ENCODE peak calls at places on chromosome 4, in seven cellular contexts. C, U, J, V, Y, I and W are unnamed samples.
A peak's percentile ranks its signal among the peaks of the same experiment; 100 is the strongest.

GRCh38 chr4:185602397-185602796 is 67.1 kb upstream of the PDLIM3 start:
- DNase-seq in C (no peak), U (no peak), J (no peak), V (no peak), Y (no peak), I (no peak), W (no peak)

GRCh38 chr4:141020801-141021261 is 112.4 kb downstream of the RNF150 start:
- DNase-seq in C (no peak), U (no peak), J (no peak), V (no peak), Y (no peak), I (no peak), W (no peak)

GRCh38 chr4:2047031-2047660 is 12.0 kb upstream of the NAT8L start:
- DNase-seq in C (no peak), U (no peak), J (no peak), V (no peak), Y (no peak), I (no peak), W (no peak)

GRCh38 chr4:119093042-119093827 is 42.4 kb upstream of the MYOZ2 start:
- DNase-seq in C (no peak), U (no peak), J (no peak), V (no peak), Y (no peak), I (no peak), W (no peak)

GRCh38 chr4:144014808-144015207 is 4.4 kb downstream of the GYPB start:
- DNase-seq in C (no peak), U (no peak), J (no peak), V (no peak), Y (no peak), I (no peak), W (no peak)

GRCh38 chr4:973431-974397 is at the start of gene DGKQ:
- DNase-seq in C (peak; percentile 84), U (peak; percentile 79), J (peak; percentile 93), V (peak; percentile 83), Y (peak; percentile 83), I (peak; percentile 54), W (peak; percentile 85)

GRCh38 chr4:109171098-109171497 is 131.4 kb downstream of the COL25A1 start:
- DNase-seq in C (no peak), U (peak; percentile 10), J (no peak), V (no peak), Y (no peak), I (no peak), W (no peak)

GRCh38 chr4:103193457-103193856 is 4.7 kb downstream of the CENPE start:
- DNase-seq in C (no peak), U (no peak), J (no peak), V (no peak), Y (no peak), I (no peak), W (no peak)

GRCh38 chr4:101393256-101393655 is 45.9 kb upstream of the PPP3CA start:
- DNase-seq in C (no peak), U (peak; percentile 46), J (no peak), V (no peak), Y (no peak), I (no peak), W (no peak)

GRCh38 chr4:28444886-28445496 is 1584.3 kb downstream of the STIM2 start:
- DNase-seq in C (no peak), U (peak; percentile 14), J (no peak), V (no peak), Y (no peak), I (no peak), W (no peak)

GRCh38 chr4:98710831-98711230 is 52.4 kb upstream of the TSPAN5 start:
- DNase-seq in C (no peak), U (peak; percentile 8), J (no peak), V (no peak), Y (no peak), I (no peak), W (no peak)

GRCh38 chr4:513327-513726 is 14.3 kb downstream of the PIGG start:
- DNase-seq in C (no peak), U (no peak), J (no peak), V (no peak), Y (no peak), I (no peak), W (no peak)

GRCh38 chr4:54256491-54257167 is 27.5 kb downstream of the PDGFRA start:
- DNase-seq in C (no peak), U (no peak), J (no peak), V (no peak), Y (no peak), I (no peak), W (no peak)

GRCh38 chr4:104501290-104501689 is 6.6 kb upstream of the CXXC4 start:
- DNase-seq in C (no peak), U (no peak), J (no peak), V (no peak), Y (no peak), I (no peak), W (no peak)

GRCh38 chr4:21802406-21802805 is 146.2 kb downstream of the KCNIP4 start:
- DNase-seq in C (no peak), U (peak; percentile 50), J (no peak), V (no peak), Y (no peak), I (no peak), W (no peak)

GRCh38 chr4:1208970-1209704 is 36.8 kb upstream of the SPON2 start:
- DNase-seq in C (no peak), U (no peak), J (peak; percentile 68), V (no peak), Y (no peak), I (no peak), W (no peak)

GRCh38 chr4:124918559-124919122 is 206.1 kb upstream of the ANKRD50 start:
- DNase-seq in C (no peak), U (no peak), J (no peak), V (no peak), Y (no peak), I (no peak), W (no peak)

GRCh38 chr4:188201851-188202250 is 62.6 kb downstream of the TRIML1 start:
- DNase-seq in C (no peak), U (no peak), J (no peak), V (no peak), Y (no peak), I (no peak), W (no peak)

GRCh38 chr4:84825701-84826100 is 140.8 kb downstream of the WDFY3 start:
- DNase-seq in C (no peak), U (no peak), J (no peak), V (no peak), Y (no peak), I (no peak), W (no peak)

DNA sequence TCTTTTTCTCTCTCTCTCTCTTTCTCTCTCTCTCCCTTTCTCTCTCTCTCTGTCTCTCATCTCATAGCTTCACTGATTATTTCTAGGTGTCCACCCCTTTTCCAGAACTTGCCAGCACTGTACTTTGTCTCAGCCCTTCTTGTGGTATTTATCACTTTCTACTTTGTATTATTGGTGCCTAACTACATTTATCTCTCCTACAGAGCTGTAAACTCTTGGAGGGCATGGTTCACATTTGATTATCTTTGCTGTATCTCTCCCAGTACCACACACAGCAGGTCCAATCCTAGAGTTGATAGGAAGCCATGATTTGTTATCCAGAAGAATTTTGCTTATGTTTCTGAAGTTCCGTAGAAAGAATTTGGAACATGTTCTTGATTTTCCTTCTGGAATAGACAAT is 5.2 kb upstream of the PRKG2 start:
- DNase-seq in C (no peak), U (no peak), J (no peak), V (no peak), Y (no peak), I (no peak), W (no peak)
- H3K4me3 ChIP-seq in C (no peak overlapping the region), U (no peak overlapping the region), J (no peak overlapping the region), V (no peak overlapping the region), Y (no peak overlapping the region), I (no peak overlapping the region), W (no peak overlapping the region)

DNA sequence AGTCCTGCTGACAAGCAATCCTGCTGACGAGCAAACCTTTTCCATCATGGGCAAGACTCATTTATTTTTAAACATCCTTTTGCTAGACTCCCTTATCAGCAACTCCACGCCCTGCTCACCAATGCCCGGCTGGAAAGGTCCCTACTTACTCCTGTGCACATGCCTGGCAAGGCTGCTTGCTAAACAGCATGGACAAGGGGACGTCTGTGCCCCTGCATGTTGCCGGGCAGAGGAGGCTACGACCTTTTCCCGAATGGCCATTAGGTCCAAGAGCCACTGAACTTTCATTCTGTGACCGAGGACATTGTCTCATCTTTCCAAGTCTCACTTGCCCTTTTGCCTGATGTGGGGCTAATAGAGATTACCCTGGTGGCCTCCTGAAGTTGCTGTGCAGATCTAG is 98.6 kb downstream of the MGST2 start:
- DNase-seq in C (no peak), U (no peak), J (no peak), V (no peak), Y (no peak), I (no peak), W (no peak)
- H3K4me3 ChIP-seq in C (no peak overlapping the region), U (no peak overlapping the region), J (no peak overlapping the region), V (no peak overlapping the region), Y (no peak overlapping the region), I (no peak overlapping the region), W (no peak overlapping the region)

DNA sequence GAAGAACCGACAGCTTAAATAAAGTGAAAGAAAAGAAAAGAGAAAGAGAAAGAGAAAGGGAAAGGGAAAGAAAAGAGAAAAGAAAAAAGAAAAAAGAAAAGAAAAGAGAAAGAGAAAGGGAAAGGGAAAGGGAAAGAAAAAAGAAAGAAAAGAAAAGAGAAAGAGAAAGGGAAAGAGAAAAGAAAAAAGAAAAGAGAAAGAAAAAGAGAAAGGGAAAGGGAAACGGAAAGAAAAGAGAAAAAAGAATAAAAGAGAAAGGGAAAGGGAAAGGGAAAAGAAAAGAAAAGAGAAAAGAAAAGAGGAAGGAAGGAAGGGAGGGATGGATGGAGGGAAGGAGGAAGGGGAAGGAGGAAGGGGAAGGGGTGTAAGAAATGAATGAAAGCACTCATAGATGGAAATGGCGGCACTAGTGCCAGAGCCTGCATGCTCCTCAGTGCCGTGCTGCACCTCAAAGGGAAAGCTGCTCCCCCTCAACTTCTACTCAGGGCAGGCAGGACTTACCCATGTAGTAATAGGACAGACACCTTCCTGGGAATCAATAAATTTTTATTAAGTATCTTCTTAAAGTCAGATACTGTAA is 70.7 kb downstream of the AFAP1 start:
- DNase-seq in C (no peak), U (no peak), J (no peak), V (no peak), Y (no peak), I (no peak), W (no peak)
- H3K4me3 ChIP-seq in C (no peak overlapping the region), U (no peak overlapping the region), J (no peak overlapping the region), V (no peak overlapping the region), Y (no peak overlapping the region), I (no peak overlapping the region), W (no peak overlapping the region)

GRCh38 chr4:169611157-169611556 is 1.2 kb downstream of the NEK1 start:
- DNase-seq in C (no peak), U (no peak), J (no peak), V (no peak), Y (no peak), I (no peak), W (no peak)
- H3K4me3 ChIP-seq in C (no peak overlapping the region), U (peak overlapping the region; percentile 85), J (peak overlapping the region; percentile 79), V (peak overlapping the region; percentile 87), Y (no peak overlapping the region), I (peak overlapping the region; percentile 86), W (peak overlapping the region; percentile 86)

DNA sequence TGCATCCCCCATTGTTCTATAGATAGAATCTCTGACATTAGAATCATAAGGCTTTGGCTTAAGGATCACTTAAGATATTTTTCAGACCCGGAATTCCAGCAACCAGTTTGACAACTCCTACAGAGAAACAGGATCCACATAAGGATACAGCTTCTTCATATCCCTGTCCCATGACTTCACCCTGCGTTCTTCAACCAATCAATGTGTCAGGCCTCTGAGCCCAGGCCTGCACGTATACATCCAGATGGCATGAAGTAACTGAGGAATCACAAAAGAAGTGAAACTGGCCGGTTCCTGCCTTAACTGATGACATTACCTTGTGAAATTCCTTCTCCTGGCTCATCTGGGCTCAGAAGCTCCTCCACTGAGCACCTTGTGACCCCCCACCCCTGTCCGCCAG is 85.1 kb downstream of the MFAP3L start:
- DNase-seq in C (no peak), U (no peak), J (no peak), V (no peak), Y (no peak), I (no peak), W (no peak)
- H3K4me3 ChIP-seq in C (no peak overlapping the region), U (no peak overlapping the region), J (no peak overlapping the region), V (no peak overlapping the region), Y (no peak overlapping the region), I (no peak overlapping the region), W (no peak overlapping the region)